ENCODE peak calls at places on chromosomes 16 and 17, in seven cellular contexts. C, G, Y, U, T, K and A are unnamed samples.

GRCh38 chr17:44086364-44087311 is 16.1 kb downstream of the G6PC3 start:
- DNase-seq in C (peak), G (no peak), Y (no peak), U (peak), T (peak), K (no peak), A (no peak)

GRCh38 chr17:8231701-8232100 is 16.2 kb downstream of the CTC1 start:
- DNase-seq in C (no peak), G (no peak), Y (no peak), U (no peak), T (no peak), K (no peak), A (no peak)

GRCh38 chr17:78674156-78674555 is 97.0 kb upstream of the DNAH17 start:
- DNase-seq in C (no peak), G (no peak), Y (no peak), U (no peak), T (no peak), K (peak), A (no peak)

GRCh38 chr16:57012353-57012752 is 23.0 kb downstream of the NLRC5 start:
- DNase-seq in C (no peak), G (no peak), Y (no peak), U (no peak), T (no peak), K (no peak), A (no peak)

GRCh38 chr17:35791681-35792350 is 3.6 kb downstream of the MMP28 start:
- DNase-seq in C (no peak), G (no peak), Y (no peak), U (no peak), T (no peak), K (no peak), A (no peak)

GRCh38 chr17:51995797-51996403 is 162.6 kb downstream of the CA10 start:
- DNase-seq in C (no peak), G (no peak), Y (no peak), U (no peak), T (no peak), K (no peak), A (no peak)

GRCh38 chr17:40442392-40443195 is 656 bp upstream of the IGFBP4 start:
- DNase-seq in C (no peak), G (no peak), Y (no peak), U (no peak), T (no peak), K (no peak), A (no peak)

GRCh38 chr17:17021194-17021863 is 20.9 kb upstream of the MPRIP start:
- DNase-seq in C (peak), G (no peak), Y (peak), U (no peak), T (no peak), K (no peak), A (no peak)

GRCh38 chr16:57172891-57173290 is 12.9 kb downstream of the PSME3IP1 start:
- DNase-seq in C (no peak), G (no peak), Y (no peak), U (no peak), T (no peak), K (no peak), A (no peak)

GRCh38 chr16:12703935-12704334 is 99.8 kb downstream of the CPPED1 start:
- DNase-seq in C (no peak), G (no peak), Y (no peak), U (no peak), T (no peak), K (no peak), A (no peak)

GRCh38 chr16:62135903-62136302 is 99.7 kb upstream of the CDH8 start:
- DNase-seq in C (peak), G (no peak), Y (no peak), U (no peak), T (no peak), K (no peak), A (no peak)

GRCh38 chr17:9123594-9124553 is 102.6 kb downstream of the NTN1 start:
- DNase-seq in C (no peak), G (no peak), Y (no peak), U (no peak), T (no peak), K (no peak), A (no peak)

GRCh38 chr17:73290399-73291259 is 21.2 kb downstream of the CDC42EP4 start:
- DNase-seq in C (peak), G (no peak), Y (no peak), U (no peak), T (no peak), K (no peak), A (no peak)

GRCh38 chr17:1630662-1631061 is 2.0 kb upstream of the SLC43A2 start:
- DNase-seq in C (no peak), G (no peak), Y (no peak), U (no peak), T (no peak), K (no peak), A (no peak)

GRCh38 chr17:41683441-41684007 is 5.2 kb upstream of the EIF1 start:
- DNase-seq in C (no peak), G (no peak), Y (no peak), U (no peak), T (no peak), K (no peak), A (no peak)

GRCh38 chr17:70089513-70090148 is 14.6 kb downstream of the KCNJ16 start:
- DNase-seq in C (no peak), G (no peak), Y (no peak), U (no peak), T (peak), K (no peak), A (no peak)

GRCh38 chr17:796609-797008 is 14.5 kb downstream of the MRM3 start:
- DNase-seq in C (no peak), G (no peak), Y (no peak), U (no peak), T (no peak), K (no peak), A (no peak)

GRCh38 chr16:19573997-19574396 is 18.5 kb downstream of the VPS35L start:
- DNase-seq in C (no peak), G (no peak), Y (no peak), U (no peak), T (no peak), K (no peak), A (no peak)